ENCODE peak calls at places on chromosomes 12 and 14, in ten cellular contexts. N, D, T, J, O, Z, Q, E, W and Y are unnamed samples. For H3K4me1 and H3K36me3, the result is how much of the 10 kb centered on the place peaks cover.

GRCh38 chr14:71720978-71721624 is 211.1 kb upstream of the RGS6 start:
- DNase-seq in Z (peak), E (peak), D (no peak), T (no peak), O (no peak), Q (peak), J (peak), N (no peak), W (no peak), Y (no peak)

GRCh38 chr12:117300131-117300530 is 61.3 kb downstream of the NOS1 start:
- DNase-seq in D (no peak), T (no peak), W (no peak), Z (no peak), N (no peak), J (no peak), E (no peak), Q (no peak), O (no peak), Y (no peak)

GRCh38 chr14:74612346-74613021 is 447 bp upstream of the LTBP2 start:
- DNase-seq in T (peak), O (peak), Z (peak), E (peak), W (no peak), N (peak), J (peak), D (peak), Q (peak), Y (peak)

GRCh38 chr14:41607966-41608663 is 1.4 kb downstream of the LRFN5 start:
- DNase-seq in D (peak), W (no peak), N (peak), O (no peak), T (no peak), Q (no peak), E (peak), J (no peak), Z (no peak), Y (peak)

GRCh38 chr12:90854136-90854689 is 100.8 kb downstream of the CCER1 start:
- DNase-seq in W (no peak), D (no peak), T (no peak), Z (peak), O (no peak), N (no peak), E (peak), Q (peak), J (peak), Y (no peak)

GRCh38 chr12:105085537-105085936 is 1.3 kb upstream of the ALDH1L2 start:
- DNase-seq in J (no peak), T (no peak), Q (no peak), W (no peak), E (peak), Z (no peak), O (no peak), N (no peak), D (no peak), Y (no peak)

GRCh38 chr14:84894254-84894653 is 635.7 kb upstream of the FLRT2 start:
- DNase-seq in J (no peak), N (no peak), T (no peak), Z (no peak), W (no peak), Q (no peak), E (no peak), O (no peak), D (no peak), Y (no peak)

GRCh38 chr14:44449694-44450093 is 57.4 kb downstream of the FSCB start:
- DNase-seq in Z (no peak), E (no peak), D (no peak), O (no peak), T (no peak), N (no peak), Q (no peak), W (no peak), J (no peak), Y (no peak)

GRCh38 chr14:69259176-69259530 is 805 bp upstream of the GALNT16 start:
- DNase-seq in E (no peak), T (no peak), D (no peak), Z (no peak), J (no peak), O (no peak), W (no peak), Q (no peak), N (no peak), Y (no peak)

GRCh38 chr12:122238861-122239260 is 13.0 kb upstream of the DIABLO start:
- DNase-seq in D (no peak), E (no peak), J (peak), Z (no peak), O (no peak), Q (no peak), T (no peak), N (no peak), W (no peak), Y (no peak)

GRCh38 chr14:70378687-70379086 is 19.2 kb upstream of the COX16 start:
- DNase-seq in T (no peak), O (no peak), Z (no peak), W (no peak), E (no peak), Q (no peak), D (no peak), N (no peak), J (no peak), Y (no peak)

GRCh38 chr12:16135323-16135722 is 142.2 kb downstream of the SLC15A5 start:
- DNase-seq in O (no peak), D (no peak), N (no peak), J (no peak), T (no peak), E (no peak), W (no peak), Z (no peak), Q (no peak), Y (no peak)

GRCh38 chr14:90561031-90561430 is 164.2 kb downstream of the CALM1 start:
- DNase-seq in J (no peak), T (no peak), Q (no peak), Z (no peak), W (no peak), N (peak), E (no peak), O (no peak), D (peak), Y (no peak)

GRCh38 chr14:98786456-98786855 is 485.5 kb downstream of the BCL11B start:
- DNase-seq in D (no peak), Z (no peak), O (no peak), W (peak), Q (no peak), T (no peak), J (no peak), N (no peak), E (no peak), Y (no peak)

GRCh38 chr12:114998118-114998771 is 314.3 kb upstream of the TBX3 start:
- DNase-seq in Q (no peak), O (no peak), N (no peak), D (no peak), T (no peak), J (no peak), W (no peak), Z (no peak), E (no peak), Y (no peak)

GRCh38 chr12:68106160-68106559 is 53.4 kb downstream of the IFNG start:
- DNase-seq in Z (peak), N (no peak), E (peak), O (no peak), T (no peak), W (no peak), J (peak), D (no peak), Q (no peak), Y (no peak)

GRCh38 chr12:14768823-14769405 is 34.4 kb downstream of the WBP11 start:
- DNase-seq in J (peak), N (no peak), Q (no peak), D (no peak), W (no peak), O (peak), Z (peak), E (peak), T (no peak), Y (peak)

GRCh38 chr12:43336962-43337555 is 214.9 kb downstream of the ADAMTS20 start:
- DNase-seq in O (no peak), E (peak), Q (no peak), Z (peak), N (no peak), W (no peak), T (no peak), J (peak), D (no peak), Y (no peak)

GRCh38 chr12:34294137-34294536 is 271.8 kb downstream of the ALG10 start:
- DNase-seq in T (peak), N (no peak), Q (peak), O (no peak), J (no peak), D (no peak), W (no peak), E (no peak), Z (no peak), Y (no peak)

GRCh38 chr12:34386621-34387255 is 364.4 kb downstream of the ALG10 start:
- DNase-seq in T (no peak), D (no peak), W (no peak), Q (no peak), N (no peak), J (no peak), Z (no peak), E (no peak), O (no peak), Y (peak)

GRCh38 chr12:102933168-102933567 is 16.1 kb upstream of the PAH start:
- DNase-seq in W (no peak), Z (no peak), J (no peak), Q (no peak), T (no peak), O (no peak), D (no peak), E (no peak), N (no peak), Y (no peak)

GRCh38 chr12:132430838-132431826 is 58.8 kb upstream of the FBRSL1 start:
- DNase-seq in N (no peak), Z (no peak), O (no peak), J (no peak), D (no peak), Q (no peak), W (no peak), E (no peak), T (no peak), Y (peak)

GRCh38 chr12:123063535-123063934 is 83.1 kb downstream of the ARL6IP4 start:
- DNase-seq in Q (peak), T (no peak), Z (no peak), W (no peak), E (peak), O (no peak), D (no peak), J (no peak), N (no peak), Y (no peak)

GRCh38 chr14:34012978-34013713 is 62.3 kb upstream of the EGLN3 start:
- DNase-seq in D (no peak), Z (no peak), O (no peak), W (no peak), J (no peak), Q (no peak), N (no peak), E (no peak), T (no peak), Y (no peak)

GRCh38 chr14:41663478-41663845 is 56.8 kb downstream of the LRFN5 start:
- DNase-seq in O (no peak), D (no peak), E (peak), Q (no peak), N (no peak), W (no peak), Z (peak), J (no peak), T (no peak), Y (no peak)

GRCh38 chr14:65847065-65847847 is 434.7 kb downstream of the FUT8 start:
- DNase-seq in O (peak), W (no peak), D (no peak), Z (no peak), Q (no peak), T (no peak), J (no peak), E (no peak), N (no peak), Y (peak)

GRCh38 chr14:65356327-65356836 is 56.1 kb upstream of the FUT8 start:
- DNase-seq in W (no peak), Q (no peak), O (no peak), N (no peak), Z (peak), D (no peak), E (peak), J (peak), T (no peak), Y (no peak)

GRCh38 chr12:108616941-108617858 is 16.5 kb downstream of the SELPLG start:
- DNase-seq in D (no peak), W (no peak), E (no peak), Z (no peak), Q (no peak), N (no peak), T (peak), J (peak), O (peak), Y (no peak)

GRCh38 chr14:23538785-23539184 is 12.8 kb downstream of the ZFHX2 start:
- DNase-seq in N (no peak), E (peak), J (no peak), Q (no peak), W (no peak), O (no peak), Z (peak), T (no peak), D (no peak), Y (no peak)

GRCh38 chr12:104360988-104361707 is 57.6 kb downstream of the EID3 start:
- DNase-seq in D (no peak), O (no peak), Z (peak), N (no peak), T (no peak), J (no peak), W (no peak), Q (no peak), E (no peak), Y (no peak)

GRCh38 chr12:50862316-50862715 is 19.6 kb downstream of the TMPRSS12 start:
- DNase-seq in D (no peak), O (no peak), E (peak), W (no peak), T (no peak), Z (peak), J (peak), Q (no peak), N (no peak), Y (no peak)

GRCh38 chr12:41983394-41983793 is 161.3 kb downstream of the GXYLT1 start:
- DNase-seq in O (no peak), Q (no peak), T (no peak), W (no peak), J (no peak), Z (no peak), E (no peak), N (no peak), D (no peak), Y (no peak)

GRCh38 chr12:65895759-65896656 is 71.7 kb downstream of the HMGA2 start:
- DNase-seq in O (no peak), Z (peak), W (no peak), E (no peak), J (no peak), N (no peak), D (no peak), Q (no peak), T (no peak), Y (no peak)

GRCh38 chr12:102474438-102475064 is 5.8 kb downstream of the IGF1 start:
- DNase-seq in O (no peak), E (peak), Q (no peak), D (no peak), W (no peak), T (no peak), J (peak), N (no peak), Z (no peak), Y (no peak)

GRCh38 chr12:123096159-123096558 is 54.7 kb downstream of the PITPNM2 start:
- DNase-seq in J (no peak), W (no peak), N (no peak), T (no peak), D (no peak), Z (no peak), E (no peak), O (no peak), Q (no peak), Y (no peak)

GRCh38 chr12:67991158-67991557 is 1.9 kb downstream of the IFNG-AS1 start:
- DNase-seq in Z (no peak), O (peak), T (no peak), N (no peak), W (no peak), Q (no peak), J (no peak), D (no peak), E (no peak), Y (no peak)

GRCh38 chr12:116135209-116135930 is 142.1 kb downstream of the MED13L start:
- DNase-seq in W (no peak), T (no peak), J (peak), O (no peak), N (no peak), E (peak), Z (peak), D (no peak), Q (peak), Y (no peak)
- H3K4me1 ChIP-seq in W (half or more), T (half or more), J (under half), O (under half), N (under half), E (half or more), Z (under half), D (under half), Q (under half), Y (under half)

DNA sequence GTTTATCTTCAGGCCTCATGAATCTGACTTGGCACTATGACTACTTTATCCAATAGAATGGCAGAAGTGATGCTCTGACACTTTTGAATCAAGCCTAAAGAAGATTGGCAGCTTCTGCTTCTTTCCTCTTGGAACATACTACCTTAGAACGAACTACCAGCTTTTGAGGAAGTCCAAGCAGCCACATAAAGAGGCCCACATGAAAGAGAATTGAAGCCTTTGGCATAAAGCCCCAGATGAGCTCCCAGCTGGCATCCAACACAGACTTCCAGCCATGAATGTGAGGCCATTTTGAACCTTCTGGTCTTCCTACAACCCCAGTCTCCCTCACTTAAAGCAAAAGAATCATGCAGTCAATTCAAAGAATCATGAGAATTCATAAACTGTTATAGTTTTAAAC is 65.8 kb downstream of the EEA1 start:
- DNase-seq in N (no peak), T (no peak), O (no peak), D (no peak), Z (no peak), W (no peak), Q (no peak), J (no peak), E (no peak), Y (no peak)
- H3K36me3 ChIP-seq in N (under half), T (under half), O (under half), D (under half), Z (under half), W (under half), Q (under half), J (under half), E (under half), Y (under half)

GRCh38 chr12:53287741-53288216 is 7.6 kb upstream of the PFDN5 start:
- DNase-seq in W (no peak), O (peak), Q (peak), T (peak), E (peak), D (peak), N (peak), J (peak), Z (peak), Y (peak)
- H3K4me3 ChIP-seq in W (no peak), O (no peak), Q (no peak), T (no peak), E (no peak), D (no peak), N (no peak), J (no peak), Z (no peak), Y (no peak)

DNA sequence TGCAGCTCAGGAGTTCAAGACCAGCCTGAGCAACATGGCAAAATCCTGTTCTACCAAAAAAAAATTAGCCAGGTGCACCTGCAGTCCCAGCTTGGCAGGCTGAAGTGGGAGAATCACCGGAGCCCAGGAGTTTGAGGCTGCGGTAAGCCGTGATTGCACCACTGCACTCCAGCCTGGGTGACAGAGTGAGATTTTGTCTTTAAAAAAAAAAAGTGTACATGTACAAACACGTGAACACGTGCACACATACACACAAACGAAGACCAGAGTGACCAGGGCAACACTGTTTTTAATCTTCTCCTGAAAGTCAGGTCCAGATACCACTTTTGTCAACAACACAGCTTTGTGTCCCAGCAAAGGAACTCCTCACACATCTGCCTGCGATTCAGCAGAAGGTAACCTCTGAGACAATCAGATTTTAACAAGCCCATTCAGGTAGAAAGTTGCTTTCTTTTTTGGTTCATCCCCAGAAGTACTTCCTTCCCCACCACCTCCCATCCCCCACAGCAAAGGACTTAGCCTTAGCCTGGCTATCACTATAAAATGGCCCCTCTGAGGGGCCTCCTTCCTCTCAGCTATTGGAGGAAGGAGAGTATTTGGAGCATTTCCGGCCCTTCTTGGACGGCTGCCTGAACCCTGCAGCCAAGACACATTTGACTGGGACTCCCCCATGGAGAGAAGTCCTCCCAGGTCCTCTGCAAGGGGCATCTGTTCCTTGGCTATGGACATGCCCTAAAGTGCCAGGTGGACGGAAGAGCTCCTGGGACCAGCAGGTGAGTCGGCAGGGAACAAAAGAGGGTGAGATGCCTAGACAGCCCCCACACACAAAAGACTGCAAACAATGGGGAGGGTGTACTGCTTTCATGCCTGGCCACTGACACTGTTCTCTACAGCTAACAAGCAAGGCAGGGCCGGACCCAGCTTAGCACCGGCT is 9.8 kb downstream of the CTDSP2 start:
- DNase-seq in W (no peak), J (peak), E (peak), T (peak), O (no peak), Z (peak), N (peak), D (peak), Q (no peak), Y (no peak)
- H3K4me1 ChIP-seq in W (half or more), J (under half), E (half or more), T (half or more), O (half or more), Z (half or more), N (half or more), D (under half), Q (under half), Y (half or more)

GRCh38 chr14:102994689-102995088 is 62.7 kb downstream of the CDC42BPB start:
- DNase-seq in W (no peak), J (no peak), N (no peak), E (no peak), Z (no peak), D (no peak), O (no peak), T (no peak), Q (no peak), Y (no peak)
- H3K36me3 ChIP-seq in W (under half), J (under half), N (under half), E (under half), Z (under half), D (under half), O (under half), T (half or more), Q (under half), Y (under half)

DNA sequence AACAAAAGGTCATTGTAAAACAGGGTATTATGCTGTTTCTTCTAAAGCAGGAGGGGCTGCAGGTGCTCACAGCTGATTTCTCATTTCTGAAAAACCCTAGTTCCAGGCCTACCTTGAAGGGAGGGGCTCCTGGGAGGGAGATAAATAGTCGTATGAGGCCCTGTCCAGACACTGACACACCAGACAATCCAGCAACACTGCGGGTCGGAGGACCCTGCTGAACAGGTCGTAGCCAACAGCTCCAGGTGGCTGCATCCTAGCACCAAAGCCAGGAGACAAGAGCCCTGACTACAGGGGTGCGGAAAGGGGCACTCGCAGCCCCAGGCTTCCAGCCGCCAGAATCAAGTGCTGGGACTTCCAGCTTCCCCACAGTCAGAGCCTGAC is 41.2 kb downstream of the PSMA6 start:
- DNase-seq in T (no peak), O (no peak), W (no peak), Q (no peak), E (no peak), D (no peak), J (no peak), Z (no peak), N (no peak), Y (no peak)
- H3K4me3 ChIP-seq in T (no peak), O (peak), W (no peak), Q (no peak), E (no peak), D (no peak), J (no peak), Z (no peak), N (no peak), Y (no peak)